ENCODE peak calls at places on chromosomes 7 and 10, in five cellular contexts. L is astrocyte, A is PC-3, G is neuronal stem cell, O is trophoblast cell. Y is an unnamed sample.

GRCh38 chr7:48089415-48089975 is 430 bp downstream of the UPP1 start:
- DNase-seq in L (no peak), A (peak; percentile 51), G (no peak), O (no peak), Y (peak; percentile 28)

GRCh38 chr7:102169651-102170416 is 116.8 kb upstream of the SH2B2 start:
- DNase-seq in L (peak; percentile 33), A (no peak), G (no peak), O (no peak), Y (peak; percentile 55)

GRCh38 chr10:112344261-112344660 is 29.7 kb upstream of the ACSL5 start:
- DNase-seq in L (no peak), A (no peak), G (no peak), O (no peak), Y (no peak)

GRCh38 chr10:132163278-132163765 is 23.4 kb upstream of the DPYSL4 start:
- DNase-seq in L (no peak), A (peak; percentile 80), G (peak; percentile 51), O (no peak), Y (no peak)

GRCh38 chr7:7989133-7989984 is 20.8 kb downstream of the GLCCI1 start:
- DNase-seq in L (no peak), A (no peak), G (no peak), O (no peak), Y (no peak)

GRCh38 chr10:129078322-129078721 is 388.7 kb upstream of the MGMT start:
- DNase-seq in L (no peak), A (no peak), G (no peak), O (no peak), Y (no peak)

GRCh38 chr7:159064121-159064815 is 80.4 kb downstream of the VIPR2 start:
- DNase-seq in L (no peak), A (no peak), G (no peak), O (no peak), Y (no peak)

GRCh38 chr7:149854611-149855367 is 16.6 kb downstream of the ZNF862 start:
- DNase-seq in L (peak; percentile 48), A (peak; percentile 17), G (no peak), O (no peak), Y (peak; percentile 51)

GRCh38 chr7:129567377-129567776 is 44.1 kb upstream of the NRF1 start:
- DNase-seq in L (no peak), A (no peak), G (no peak), O (no peak), Y (no peak)

GRCh38 chr10:8035641-8036520 is 18.6 kb upstream of the GATA3 start:
- DNase-seq in L (no peak), A (no peak), G (peak; percentile 17), O (no peak), Y (no peak)

GRCh38 chr10:99528256-99528866 is 4.4 kb upstream of the NKX2-3 start:
- DNase-seq in L (no peak), A (no peak), G (no peak), O (no peak), Y (peak; percentile 48)
- H3K9ac ChIP-seq in L (no peak overlapping the region), A (no peak overlapping the region), G (no peak overlapping the region), O (no peak overlapping the region), Y (no peak overlapping the region)

GRCh38 chr10:79148452-79149344 is 79.9 kb downstream of the ZMIZ1 start:
- DNase-seq in L (no peak), A (peak; percentile 99), G (no peak), O (no peak), Y (peak; percentile 71)
- H2AFZ ChIP-seq in L (no peak overlapping the region), A (no peak overlapping the region), G (no peak overlapping the region), O (no peak overlapping the region), Y (no peak overlapping the region)

GRCh38 chr7:6691103-6691502 is 15.6 kb downstream of the ZNF12 start:
- DNase-seq in L (no peak), A (no peak), G (no peak), O (no peak), Y (no peak)

DNA sequence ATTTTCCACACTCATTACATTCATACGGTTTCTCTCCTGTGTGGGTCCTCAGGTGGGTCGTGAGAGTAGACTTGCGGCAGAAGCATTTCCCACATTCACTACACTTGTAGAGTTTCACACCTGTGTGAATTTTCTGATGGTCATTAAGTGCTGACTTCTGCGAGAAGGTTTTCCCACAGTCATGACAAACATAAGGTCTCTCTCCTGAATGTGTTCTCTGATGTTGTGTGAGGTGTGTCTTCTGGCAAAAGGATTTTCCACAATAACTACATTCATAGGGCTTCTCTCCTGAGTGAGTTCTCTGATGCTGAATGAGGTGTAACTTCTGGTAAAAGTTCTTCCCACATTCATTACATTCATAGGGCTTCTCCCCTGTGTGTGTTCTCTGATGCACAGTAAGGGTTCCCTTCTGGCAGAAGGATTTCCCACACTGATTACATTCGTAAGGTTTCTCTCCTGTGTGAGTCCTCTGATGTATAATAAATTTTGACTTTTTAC is 15.1 kb downstream of the ZNF12 start:
- DNase-seq in L (peak; percentile 40), A (no peak), G (no peak), O (no peak), Y (peak; percentile 40)
- H3K9me3 ChIP-seq in L (peaks cover 98% of the 10 kb centered on the region), A (peaks cover 88% of the 10 kb centered on the region), G (peaks cover 62% of the 10 kb centered on the region), O (peaks cover 34% of the 10 kb centered on the region), Y (peaks cover 21% of the 10 kb centered on the region)

GRCh38 chr7:2540133-2540532 is 15.2 kb downstream of the BRAT1 start:
- DNase-seq in L (no peak), A (no peak), G (no peak), O (no peak), Y (no peak)

GRCh38 chr7:2542924-2543871 is 12.1 kb downstream of the BRAT1 start:
- DNase-seq in L (no peak), A (no peak), G (no peak), O (no peak), Y (no peak)

GRCh38 chr7:2540641-2541051 is 14.7 kb downstream of the BRAT1 start:
- DNase-seq in L (no peak), A (no peak), G (no peak), O (no peak), Y (no peak)

GRCh38 chr7:2541291-2542010 is 13.9 kb downstream of the BRAT1 start:
- DNase-seq in L (no peak), A (no peak), G (no peak), O (no peak), Y (no peak)

GRCh38 chr7:2542011-2542923 is 13.1 kb downstream of the BRAT1 start:
- DNase-seq in L (no peak), A (no peak), G (no peak), O (no peak), Y (no peak)
- H3K9ac ChIP-seq in L (no peak overlapping the region), A (no peak overlapping the region), G (no peak overlapping the region), O (no peak overlapping the region), Y (no peak overlapping the region)

DNA sequence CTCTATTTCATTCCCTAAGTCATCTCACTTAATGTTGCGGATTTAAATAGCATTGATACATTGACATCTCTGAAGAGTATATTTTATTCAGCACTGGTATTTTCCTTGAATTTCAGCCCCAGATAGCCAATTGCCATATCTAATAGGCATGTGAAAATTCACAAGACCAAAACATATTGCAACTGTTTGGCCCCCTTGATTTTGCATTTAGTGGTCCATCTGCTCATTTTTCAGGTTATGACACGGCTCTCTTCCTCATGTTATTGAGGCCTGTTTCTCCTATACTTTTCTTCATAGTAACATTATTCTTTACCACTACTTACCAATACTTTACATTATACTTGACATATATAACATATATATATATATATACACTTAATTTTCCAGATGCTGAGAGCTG is 43.7 kb downstream of the MKLN1 start:
- DNase-seq in L (no peak), A (no peak), G (no peak), O (no peak), Y (no peak)
- H2AFZ ChIP-seq in L (no peak overlapping the region), A (no peak overlapping the region), G (no peak overlapping the region), O (no peak overlapping the region), Y (no peak overlapping the region)

DNA sequence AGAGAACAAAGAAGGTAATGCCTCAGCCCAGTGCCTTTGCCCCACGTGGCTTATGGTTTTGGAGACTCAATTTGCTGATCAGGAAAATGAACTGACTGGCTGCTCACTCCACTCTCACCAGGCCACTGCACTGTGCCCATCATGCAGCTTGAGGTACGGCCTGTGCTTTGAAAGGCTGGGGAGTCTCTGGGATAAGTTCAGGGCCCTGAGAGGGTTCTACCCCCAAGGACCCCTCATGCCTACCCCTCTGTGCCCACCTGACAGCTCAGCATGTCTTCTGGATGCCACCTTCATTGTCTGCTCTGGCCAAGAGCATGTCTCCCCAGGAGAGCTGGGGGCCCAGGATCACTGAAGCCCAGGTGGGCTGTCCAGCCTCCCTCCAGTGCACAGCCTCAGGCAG is 45.5 kb upstream of the ZNF722 start:
- DNase-seq in L (no peak), A (no peak), G (no peak), O (no peak), Y (no peak)
- H3K9me3 ChIP-seq in L (peaks cover 15% of the 10 kb centered on the region), A (peaks cover 4% of the 10 kb centered on the region), G (peaks cover 34% of the 10 kb centered on the region), O (peaks cover 29% of the 10 kb centered on the region), Y (no peaks in the 10 kb centered on the region)

GRCh38 chr10:51001587-51001986 is 72.7 kb upstream of the PRKG1 start:
- DNase-seq in L (no peak), A (peak; percentile 85), G (no peak), O (no peak), Y (peak; percentile 10)
- H3K9ac ChIP-seq in L (peak overlapping the region; percentile 43), A (no peak overlapping the region), G (no peak overlapping the region), O (no peak overlapping the region), Y (no peak overlapping the region)

GRCh38 chr10:86402283-86402931 is 35.8 kb upstream of the GRID1 start:
- DNase-seq in L (peak; percentile 39), A (no peak), G (no peak), O (no peak), Y (peak; percentile 65)

GRCh38 chr10:86399514-86399878 is 32.9 kb upstream of the GRID1 start:
- DNase-seq in L (no peak), A (no peak), G (no peak), O (no peak), Y (no peak)

GRCh38 chr10:86400705-86401587 is 34.4 kb upstream of the GRID1 start:
- DNase-seq in L (peak; percentile 25), A (peak; percentile 34), G (no peak), O (peak; percentile 70), Y (peak; percentile 39)

GRCh38 chr10:86401588-86402282 is 35.1 kb upstream of the GRID1 start:
- DNase-seq in L (no peak), A (peak; percentile 7), G (no peak), O (no peak), Y (no peak)

GRCh38 chr10:86399879-86400704 is 33.5 kb upstream of the GRID1 start:
- DNase-seq in L (peak; percentile 88), A (peak; percentile 90), G (peak; percentile 92), O (peak; percentile 97), Y (peak; percentile 92)
- H2AFZ ChIP-seq in L (peak overlapping the region; percentile 98), A (peak overlapping the region; percentile 96), G (peak overlapping the region; percentile 100), O (peak overlapping the region; percentile 88), Y (peak overlapping the region; percentile 68)

Y was measured in fibroblast of lung.